ENCODE peak calls at places on chromosomes 16 and 17, in four cellular contexts. Z, I, K and F are unnamed samples.

GRCh38 chr17:79993390-79994221 is 42.1 kb downstream of the TBC1D16 start:
- DNase-seq in Z (peak; percentile 87), I (peak; percentile 91), K (peak; percentile 89), F (peak; percentile 92)

GRCh38 chr16:5001986-5002385 is 31.7 kb downstream of the NAGPA start:
- DNase-seq in K (no peak), Z (peak; percentile 23), I (no peak), F (no peak)

GRCh38 chr16:74735162-74735452 is 34.4 kb upstream of the MLKL start:
- DNase-seq in I (no peak), K (no peak), Z (no peak), F (no peak)

GRCh38 chr16:17302620-17303019 is 168.1 kb downstream of the XYLT1 start:
- DNase-seq in Z (no peak), I (no peak), K (no peak), F (no peak)

GRCh38 chr17:2140683-2141082 is 85.8 kb downstream of the HIC1 start:
- DNase-seq in I (no peak), K (no peak), Z (no peak), F (no peak)

GRCh38 chr17:76277300-76278267 is 12.4 kb downstream of the UBALD2 start:
- DNase-seq in Z (no peak), K (no peak), I (no peak), F (no peak)

GRCh38 chr16:1941924-1942809 is 832 bp downstream of the MSRB1 start:
- DNase-seq in I (peak; percentile 67), Z (peak; percentile 78), K (no peak), F (no peak)

GRCh38 chr16:13756411-13756810 is 163.5 kb upstream of the ERCC4 start:
- DNase-seq in K (no peak), I (no peak), Z (no peak), F (no peak)

GRCh38 chr17:3843935-3844516 is 2.0 kb downstream of the NCBP3 start:
- DNase-seq in I (no peak), Z (peak; percentile 31), K (no peak), F (no peak)

GRCh38 chr16:50627419-50627818 is 53.7 kb downstream of the SNX20 start:
- DNase-seq in I (no peak), K (peak; percentile 84), Z (peak; percentile 85), F (peak; percentile 38)

GRCh38 chr17:56074366-56074765 is 78.9 kb upstream of the ANKFN1 start:
- DNase-seq in Z (no peak), I (no peak), K (no peak), F (no peak)

GRCh38 chr16:84692451-84692850 is 7.3 kb upstream of the USP10 start:
- DNase-seq in K (no peak), Z (no peak), I (no peak), F (no peak)

GRCh38 chr17:55230716-55231115 is 34.0 kb upstream of the HLF start:
- DNase-seq in Z (no peak), K (no peak), I (no peak), F (no peak)

GRCh38 chr17:2034806-2035548 is 5.0 kb downstream of the DPH1 start:
- DNase-seq in I (no peak), K (no peak), Z (no peak), F (no peak)

GRCh38 chr16:19502395-19503131 is 19.3 kb downstream of the GDE1 start:
- DNase-seq in I (no peak), K (peak; percentile 45), Z (peak; percentile 80), F (peak; percentile 58)

GRCh38 chr17:64418506-64419339 is 28.1 kb upstream of the PECAM1 start:
- DNase-seq in I (peak; percentile 40), K (no peak), Z (no peak), F (no peak)

GRCh38 chr17:19377602-19378415 is 489 bp upstream of the MAPK7 start:
- DNase-seq in I (peak; percentile 99), Z (peak; percentile 99), K (peak; percentile 99), F (peak; percentile 100)

GRCh38 chr17:63545302-63545928 is 4.9 kb upstream of the DCAF7 start:
- DNase-seq in K (no peak), Z (peak; percentile 64), I (peak; percentile 33), F (no peak)

GRCh38 chr17:45070809-45071208 is 9.7 kb downstream of the NMT1 start:
- DNase-seq in Z (no peak), I (no peak), K (no peak), F (no peak)

DNA sequence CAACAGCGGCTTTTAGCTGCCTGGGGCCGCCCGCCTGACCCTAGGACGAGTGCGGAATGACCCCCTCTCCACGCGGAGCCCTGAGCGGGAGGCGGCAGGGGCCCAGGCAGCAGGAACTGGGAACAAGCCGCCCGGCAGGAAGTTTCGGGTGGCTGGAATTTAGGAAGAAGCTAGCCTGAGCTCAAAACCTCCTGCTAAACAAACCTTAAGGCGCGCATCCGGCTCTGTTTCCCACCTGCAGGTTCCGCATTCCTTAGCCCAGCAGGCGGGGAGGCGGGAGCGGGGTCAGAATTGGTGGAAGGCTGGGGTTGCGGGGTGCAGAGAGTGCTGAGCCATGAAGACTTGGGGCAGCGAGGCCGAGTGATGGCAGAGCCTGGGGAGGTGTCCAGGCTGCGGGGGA is 813.9 kb downstream of the KCNJ18 start:
- DNase-seq in K (no peak), I (no peak), Z (no peak), F (no peak)
- H3K9me3 ChIP-seq in K (no peaks in the 10 kb centered on the region), I (no peaks in the 10 kb centered on the region), Z (no peaks in the 10 kb centered on the region), F (no peaks in the 10 kb centered on the region)

DNA sequence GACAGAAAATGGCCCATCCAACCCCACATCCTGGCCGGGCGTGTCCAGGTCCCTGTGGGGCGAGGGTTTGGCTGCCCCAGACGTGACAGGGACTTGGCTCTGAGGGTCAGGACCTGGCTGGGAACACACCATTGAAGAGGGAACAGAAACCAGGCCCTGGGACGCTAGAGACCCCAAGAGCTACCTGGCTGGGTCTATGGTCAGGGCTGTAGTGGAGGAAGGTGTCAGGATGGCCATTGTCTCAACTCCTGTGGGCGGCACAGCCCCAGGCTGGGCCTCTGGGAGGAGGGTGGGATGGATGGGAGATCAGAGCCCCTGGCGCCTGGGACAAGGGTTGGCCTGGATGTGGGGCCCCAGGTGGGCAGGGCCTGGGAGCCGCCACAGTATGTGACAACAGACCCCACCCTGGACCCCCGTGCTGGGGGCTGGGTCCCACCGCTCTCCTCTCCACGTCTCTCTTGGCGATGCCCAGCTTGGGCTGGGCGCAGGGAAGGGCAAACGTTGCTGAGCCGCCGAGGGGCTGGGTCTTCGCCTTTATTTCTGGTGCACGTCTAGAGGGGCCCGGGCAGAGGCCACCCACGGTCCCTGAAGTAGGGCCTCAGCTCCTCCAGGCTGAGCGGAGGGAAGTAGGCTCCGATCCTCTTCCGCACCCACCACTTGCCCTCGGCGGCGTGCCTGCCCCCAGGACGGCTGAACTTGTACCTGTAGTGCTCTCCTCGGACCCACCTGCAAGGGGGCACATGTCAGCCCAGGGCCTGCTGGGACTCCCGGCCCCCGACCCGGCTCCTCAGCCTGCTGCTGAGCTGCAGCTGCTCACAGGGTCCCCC is 53.7 kb upstream of the GNG13 start:
- DNase-seq in Z (no peak), K (no peak), I (no peak), F (peak; percentile 40)
- H3K9me3 ChIP-seq in Z (no peaks in the 10 kb centered on the region), K (no peaks in the 10 kb centered on the region), I (no peaks in the 10 kb centered on the region), F (no peaks in the 10 kb centered on the region)

GRCh38 chr17:48734328-48735056 is 5.9 kb upstream of the HOXB13 start:
- DNase-seq in Z (peak; percentile 36), K (no peak), I (peak; percentile 28), F (no peak)
- H3K9me3 ChIP-seq in Z (no peaks in the 10 kb centered on the region), K (no peaks in the 10 kb centered on the region), I (no peaks in the 10 kb centered on the region), F (no peaks in the 10 kb centered on the region)

GRCh38 chr17:22128723-22129122 is 436.4 kb downstream of the KCNJ18 start:
- DNase-seq in I (no peak), K (no peak), Z (no peak), F (no peak)

GRCh38 chr17:22128171-22128570 is 435.8 kb downstream of the KCNJ18 start:
- DNase-seq in Z (no peak), I (no peak), K (no peak), F (no peak)

DNA sequence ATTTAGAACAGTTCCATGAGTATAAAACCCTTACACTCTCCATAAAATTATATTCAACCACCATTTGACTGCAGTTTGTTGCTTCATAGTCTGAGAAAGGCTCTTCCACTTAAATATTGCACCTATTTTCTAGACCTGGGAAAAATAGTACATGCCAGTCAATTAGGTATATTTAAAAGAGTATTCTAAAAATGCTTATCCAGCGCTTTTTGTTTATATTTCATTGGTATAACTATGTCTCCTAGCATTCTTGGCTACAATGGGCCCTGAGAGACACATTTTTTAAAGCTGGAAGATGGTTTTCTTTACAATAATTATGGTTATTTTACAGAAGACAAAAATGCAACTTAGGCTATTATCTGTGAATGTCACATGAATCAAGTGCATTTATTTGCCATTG is 439.4 kb downstream of the KCNJ18 start:
- DNase-seq in Z (no peak), K (no peak), I (no peak), F (no peak)
- H3K9me3 ChIP-seq in Z (no peaks in the 10 kb centered on the region), K (peaks cover 3% of the 10 kb centered on the region), I (no peaks in the 10 kb centered on the region), F (peaks cover 6% of the 10 kb centered on the region)

DNA sequence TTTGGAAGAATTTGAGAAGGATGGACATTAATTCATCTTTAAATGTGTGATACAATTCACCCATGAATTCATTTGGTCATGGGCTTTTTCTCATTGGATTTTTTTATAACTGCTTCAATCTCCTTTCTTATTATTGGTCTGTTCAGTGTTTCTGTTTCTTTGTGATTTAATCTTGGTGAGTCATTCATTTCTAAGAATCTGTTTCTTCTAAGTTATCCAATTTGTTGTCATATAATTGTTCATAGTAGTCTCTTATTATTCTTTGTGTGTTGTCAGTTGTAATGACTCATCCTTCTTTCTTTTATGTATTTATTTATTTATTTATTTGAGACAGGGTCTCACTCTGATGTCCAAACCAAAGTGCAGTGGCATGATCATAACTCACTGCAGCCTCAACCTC is 146.1 kb upstream of the ZNF267 start:
- DNase-seq in I (no peak), Z (no peak), K (no peak), F (no peak)
- H3K9me3 ChIP-seq in I (peaks cover 24% of the 10 kb centered on the region), Z (peaks cover 2% of the 10 kb centered on the region), K (no peaks in the 10 kb centered on the region), F (peaks cover 25% of the 10 kb centered on the region)

GRCh38 chr17:16622540-16623277 is 30.9 kb downstream of the ZNF624 start:
- DNase-seq in Z (no peak), I (no peak), K (no peak), F (no peak)
- H3K9me3 ChIP-seq in Z (peaks cover 14% of the 10 kb centered on the region), I (peaks cover 74% of the 10 kb centered on the region), K (peaks cover 66% of the 10 kb centered on the region), F (peaks cover 87% of the 10 kb centered on the region)

DNA sequence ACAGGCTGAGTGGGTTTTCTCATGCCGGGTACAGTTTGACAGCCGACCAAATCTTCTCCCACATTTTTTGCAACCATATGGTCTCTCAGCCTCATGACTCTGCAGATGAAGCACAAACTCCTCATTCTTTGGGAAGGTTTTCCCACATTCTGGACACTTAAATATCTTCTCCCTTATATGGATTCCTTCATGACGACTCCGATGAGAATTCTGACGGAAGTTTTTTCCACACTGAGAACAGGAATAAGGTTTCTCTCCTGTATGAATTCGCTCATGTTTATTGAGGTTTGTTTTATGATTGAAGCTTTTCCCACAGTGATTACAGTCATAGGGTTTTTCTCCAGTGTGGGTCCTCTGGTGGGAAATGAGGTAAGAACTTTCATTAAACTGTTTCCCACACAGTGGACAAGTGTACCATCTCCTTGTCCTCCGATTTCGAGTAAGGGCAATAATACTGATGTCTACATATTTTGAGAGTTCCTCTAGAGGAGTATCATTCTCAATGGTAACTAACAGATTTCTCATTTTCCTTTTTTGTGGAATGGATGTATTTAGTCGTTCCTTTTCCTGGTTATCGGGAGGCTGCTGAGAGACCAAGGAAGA is 10.9 kb downstream of the ZNF200 start:
- DNase-seq in K (no peak), Z (no peak), I (no peak), F (no peak)
- H3K9me3 ChIP-seq in K (peaks cover 78% of the 10 kb centered on the region), Z (peaks cover 27% of the 10 kb centered on the region), I (peaks cover 69% of the 10 kb centered on the region), F (peaks cover 90% of the 10 kb centered on the region)

GRCh38 chr16:31745900-31746299 is 127.7 kb upstream of the ZNF267 start:
- DNase-seq in K (no peak), I (no peak), Z (no peak), F (no peak)
- H3K9me3 ChIP-seq in K (peaks cover 60% of the 10 kb centered on the region), I (peaks cover 87% of the 10 kb centered on the region), Z (peaks cover 12% of the 10 kb centered on the region), F (peaks cover 85% of the 10 kb centered on the region)

GRCh38 chr17:78101542-78101941 is 27.0 kb downstream of the TMC6 start:
- DNase-seq in Z (no peak), I (no peak), K (no peak), F (no peak)
- H3K9me3 ChIP-seq in Z (no peaks in the 10 kb centered on the region), I (no peaks in the 10 kb centered on the region), K (no peaks in the 10 kb centered on the region), F (no peaks in the 10 kb centered on the region)